ENCODE peak calls at places on chromosomes 5 and 9, in ten cellular contexts. J is mucosa of descending colon, K is RWPE2, H is GM12878, S is psoas muscle, R is PC-3, P is HCT116, E is upper lobe of right lung, Q is HepG2, G is heart left ventricle. F is an unnamed sample.

GRCh38 chr9:120348951-120349429 is 231.0 kb downstream of the CDK5RAP2 start:
- ATAC-seq in E (peak), R (peak), G (peak), K (peak), J (peak), H (peak), P (peak), Q (peak), S (peak), F (no peak)

GRCh38 chr9:84874583-84874982 is 205.1 kb downstream of the NTRK2 start:
- ATAC-seq in S (no peak), G (no peak), P (no peak), K (no peak), R (no peak), H (peak), J (no peak), Q (no peak), E (peak), F (peak)

GRCh38 chr9:81035171-81035570 is 654.2 kb downstream of the TLE1 start:
- ATAC-seq in P (no peak), R (no peak), J (no peak), S (no peak), E (no peak), K (peak), G (no peak), H (no peak), Q (no peak), F (no peak)

GRCh38 chr5:112411903-112412302 is 7.2 kb downstream of the EPB41L4A start:
- ATAC-seq in H (no peak), P (no peak), J (no peak), E (peak), Q (no peak), K (no peak), S (no peak), R (no peak), G (peak), F (no peak)

GRCh38 chr9:109401169-109401989 is 80.5 kb upstream of the EPB41L4B start:
- ATAC-seq in R (peak), H (peak), J (peak), Q (peak), G (peak), K (peak), E (peak), P (peak), S (peak), F (no peak)

GRCh38 chr9:122376791-122377190 is 6.0 kb downstream of the PTGS1 start:
- ATAC-seq in S (no peak), Q (no peak), H (no peak), J (no peak), G (no peak), K (no peak), E (no peak), R (no peak), P (no peak), F (no peak)

GRCh38 chr9:133682961-133683493 is 46.9 kb downstream of the DBH start:
- ATAC-seq in G (peak), S (no peak), P (no peak), J (no peak), R (no peak), Q (no peak), E (no peak), H (no peak), K (no peak), F (no peak)

GRCh38 chr9:109064963-109065701 is 51.8 kb upstream of the CTNNAL1 start:
- ATAC-seq in H (no peak), G (no peak), J (no peak), S (no peak), E (no peak), Q (no peak), K (peak), P (peak), R (peak), F (no peak)

GRCh38 chr9:124239249-124240073 is 18.3 kb upstream of the NEK6 start:
- ATAC-seq in J (no peak), H (peak), G (peak), Q (no peak), R (no peak), K (no peak), S (no peak), E (peak), P (no peak), F (peak)

GRCh38 chr5:83844320-83845068 is 123.8 kb upstream of the HAPLN1 start:
- ATAC-seq in S (no peak), J (peak), G (peak), E (peak), K (peak), H (peak), R (peak), P (no peak), Q (peak), F (peak)

GRCh38 chr5:59401637-59402036 is 491.9 kb downstream of the PDE4D start:
- ATAC-seq in S (peak), H (no peak), Q (no peak), G (no peak), R (peak), P (no peak), E (no peak), K (no peak), J (peak), F (no peak)

GRCh38 chr5:53167836-53168235 is 58.3 kb upstream of the MOCS2 start:
- ATAC-seq in K (no peak), Q (no peak), H (no peak), J (peak), R (no peak), S (peak), P (no peak), E (peak), G (peak), F (peak)

GRCh38 chr9:71812385-71812784 is 44.1 kb upstream of the CEMIP2 start:
- ATAC-seq in H (no peak), S (peak), R (no peak), Q (peak), K (no peak), P (no peak), E (no peak), J (no peak), G (peak), F (peak)

GRCh38 chr9:135345775-135346433 is 133.7 kb upstream of the PPP1R26 start:
- ATAC-seq in P (no peak), K (no peak), E (no peak), J (no peak), S (no peak), Q (no peak), G (no peak), R (no peak), H (no peak), F (no peak)

GRCh38 chr5:34695275-34696032 is 39.3 kb downstream of the RAI14 start:
- ATAC-seq in S (no peak), E (no peak), H (peak), R (peak), Q (no peak), K (no peak), P (no peak), J (peak), G (peak), F (no peak)

GRCh38 chr9:7089794-7090193 is 332.0 kb downstream of the KDM4C start:
- ATAC-seq in H (peak), G (peak), Q (no peak), E (no peak), P (no peak), R (no peak), S (no peak), K (no peak), J (no peak), F (no peak)

GRCh38 chr5:40559306-40559705 is 120.4 kb upstream of the PTGER4 start:
- ATAC-seq in K (no peak), Q (no peak), R (no peak), S (no peak), P (no peak), G (no peak), J (no peak), E (no peak), H (no peak), F (no peak)

GRCh38 chr5:151780348-151780747 is 8.6 kb downstream of the G3BP1 start:
- ATAC-seq in Q (no peak), J (no peak), G (no peak), K (no peak), E (no peak), P (no peak), S (no peak), H (peak), R (no peak), F (no peak)

GRCh38 chr9:121737481-121737931 is 86.1 kb downstream of the DAB2IP start:
- ATAC-seq in R (no peak), G (no peak), S (no peak), P (no peak), J (no peak), Q (peak), H (no peak), K (no peak), E (no peak), F (no peak)

GRCh38 chr9:134297082-134297415 is 29.2 kb upstream of the RXRA start:
- ATAC-seq in R (no peak), Q (no peak), P (no peak), S (no peak), K (no peak), G (no peak), J (no peak), E (no peak), H (no peak), F (no peak)

GRCh38 chr5:143177263-143177994 is 226.1 kb downstream of the NR3C1 start:
- ATAC-seq in J (no peak), K (peak), P (no peak), R (peak), Q (no peak), G (peak), E (peak), H (no peak), S (peak), F (no peak)

GRCh38 chr5:170470808-170471404 is 32.9 kb upstream of the KCNIP1 start:
- ATAC-seq in P (no peak), S (no peak), H (no peak), E (no peak), G (no peak), K (no peak), Q (no peak), R (no peak), J (no peak), F (no peak)

GRCh38 chr5:35372482-35372881 is 142.2 kb upstream of the PRLR start:
- ATAC-seq in Q (no peak), J (peak), R (no peak), G (no peak), E (no peak), P (no peak), H (no peak), S (no peak), K (no peak), F (no peak)

GRCh38 chr9:27395484-27395921 is 98.6 kb upstream of the EQTN start:
- ATAC-seq in K (peak), E (no peak), S (no peak), Q (no peak), G (peak), H (no peak), J (peak), P (no peak), R (no peak), F (no peak)

GRCh38 chr9:97293207-97293721 is 14.2 kb upstream of the CCDC180 start:
- ATAC-seq in E (peak), S (peak), P (no peak), J (no peak), R (peak), Q (peak), H (no peak), G (peak), K (no peak), F (peak)

GRCh38 chr5:15034379-15034778 is 162.8 kb upstream of the ANKH start:
- ATAC-seq in H (no peak), J (no peak), E (no peak), Q (no peak), P (no peak), K (no peak), S (no peak), R (no peak), G (no peak), F (no peak)

GRCh38 chr9:78967557-78968212 is 604.1 kb upstream of the TLE4 start:
- ATAC-seq in P (no peak), R (no peak), H (no peak), E (no peak), S (no peak), J (no peak), Q (no peak), G (no peak), K (peak), F (no peak)

GRCh38 chr9:127393680-127394079 is 3.3 kb upstream of the SLC2A8 start:
- ATAC-seq in S (no peak), H (no peak), J (no peak), Q (no peak), K (no peak), E (no peak), P (no peak), G (no peak), R (no peak), F (no peak)

GRCh38 chr9:135017916-135018915 is 69.3 kb upstream of the OLFM1 start:
- ATAC-seq in P (no peak), R (no peak), E (no peak), H (no peak), S (no peak), K (no peak), J (no peak), G (no peak), Q (no peak), F (no peak)

GRCh38 chr9:83800236-83801033 is 17.1 kb downstream of the GKAP1 start:
- ATAC-seq in S (no peak), J (no peak), Q (no peak), P (no peak), R (no peak), G (no peak), K (no peak), H (no peak), E (no peak), F (no peak)

GRCh38 chr5:53438486-53439472 is 41.6 kb upstream of the FST start:
- ATAC-seq in P (no peak), E (no peak), J (no peak), H (peak), R (peak), S (no peak), Q (no peak), K (peak), G (no peak), F (peak)

GRCh38 chr9:119556129-119556875 is 187.1 kb upstream of the BRINP1 start:
- ATAC-seq in G (peak), P (peak), J (peak), R (peak), Q (peak), S (peak), E (peak), K (peak), H (peak), F (peak)

GRCh38 chr5:156093024-156093423 is 233.9 kb upstream of the SGCD start:
- ATAC-seq in R (no peak), H (no peak), E (no peak), P (no peak), K (no peak), S (no peak), G (no peak), J (no peak), Q (no peak), F (no peak)

GRCh38 chr5:113546711-113547159 is 33.2 kb downstream of the YTHDC2 start:
- ATAC-seq in H (peak), P (no peak), K (peak), J (peak), R (peak), G (no peak), S (no peak), E (no peak), Q (no peak), F (peak)

GRCh38 chr9:73380411-73380810 is 228.7 kb downstream of the ANXA1 start:
- ATAC-seq in R (no peak), P (no peak), Q (no peak), K (no peak), J (no peak), G (no peak), S (no peak), E (no peak), H (no peak), F (no peak)

GRCh38 chr5:169656125-169656990 is 19.3 kb downstream of the DOCK2 start:
- ATAC-seq in J (no peak), Q (no peak), E (peak), R (no peak), G (no peak), P (no peak), S (no peak), K (no peak), H (peak), F (no peak)

GRCh38 chr5:140794594-140795258 is at the start of gene PCDHA2:
- ATAC-seq in S (no peak), R (no peak), G (no peak), K (no peak), J (no peak), Q (no peak), P (no peak), H (no peak), E (no peak), F (no peak)

GRCh38 chr5:140800816-140801493 is at the start of gene PCDHA3:
- ATAC-seq in J (no peak), E (no peak), P (no peak), R (no peak), G (no peak), S (no peak), Q (no peak), K (no peak), H (no peak), F (no peak)

GRCh38 chr5:140791111-140791510 is 3.5 kb upstream of the PCDHA2 start:
- ATAC-seq in G (no peak), K (no peak), E (no peak), R (no peak), S (no peak), P (no peak), Q (no peak), H (no peak), J (no peak), F (no peak)

GRCh38 chr5:140796718-140797095 is 2.1 kb downstream of the PCDHA2 start:
- ATAC-seq in K (no peak), Q (no peak), E (no peak), S (no peak), P (no peak), R (no peak), H (no peak), J (no peak), G (no peak), F (no peak)

DNA sequence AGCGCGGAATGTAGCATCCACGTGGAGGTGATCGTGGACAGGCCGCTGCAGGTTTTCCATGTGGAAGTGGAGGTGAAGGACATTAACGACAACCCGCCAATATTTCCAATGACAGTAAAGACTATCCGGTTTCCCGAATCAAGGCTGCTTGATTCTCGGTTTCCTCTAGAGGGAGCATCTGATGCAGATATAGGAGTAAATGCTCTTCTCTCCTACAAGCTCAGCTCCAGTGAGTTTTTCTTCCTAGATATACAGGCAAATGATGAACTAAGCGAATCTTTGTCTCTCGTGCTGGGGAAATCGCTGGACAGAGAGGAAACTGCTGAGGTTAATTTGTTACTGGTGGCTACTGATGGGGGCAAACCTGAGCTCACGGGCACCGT is 598 bp downstream of the PCDHA2 start:
- ATAC-seq in J (no peak), G (no peak), P (no peak), S (no peak), H (no peak), E (no peak), R (no peak), Q (peak), K (no peak), F (no peak)
- TF ChIP-seq CTCF in J (no peak), G (no peak), P (peak), S (no peak), H (peak), E (peak), R (no peak), Q (no peak), K (peak), F (no peak)

GRCh38 chr5:95818181-95819147 is 4.1 kb downstream of the GLRX start:
- ATAC-seq in P (no peak), J (peak), E (peak), R (no peak), S (peak), H (peak), K (no peak), G (peak), Q (no peak), F (no peak)
- H3K4me3 ChIP-seq in P (no peak), J (no peak), E (peak), R (peak), S (peak), H (peak), K (no peak), G (peak), Q (peak), F (no peak)

GRCh38 chr5:13919087-13919486 is 25.4 kb downstream of the DNAH5 start:
- ATAC-seq in P (no peak), H (no peak), E (no peak), S (no peak), Q (no peak), K (no peak), R (no peak), G (no peak), J (no peak), F (no peak)
- TF ChIP-seq CTCF in P (no peak), H (no peak), E (no peak), S (no peak), Q (no peak), K (no peak), R (no peak), G (no peak), J (no peak), F (no peak)

GRCh38 chr5:80654391-80655230 is at the start of the genes DHFR and MSH3:
- ATAC-seq in H (peak), K (peak), G (peak), E (peak), P (peak), J (peak), Q (peak), R (peak), S (peak), F (peak)
- H3K4me3 ChIP-seq in H (peak), K (peak), G (peak), E (peak), P (peak), J (peak), Q (peak), R (peak), S (peak), F (peak)

GRCh38 chr5:78984020-78984610 is 995 bp downstream of the ARSB start:
- ATAC-seq in P (peak), S (no peak), E (no peak), H (peak), R (peak), Q (no peak), G (no peak), J (no peak), K (peak), F (no peak)

GRCh38 chr5:78979899-78980298 is 5.2 kb downstream of the ARSB start:
- ATAC-seq in S (no peak), P (no peak), R (no peak), Q (no peak), K (no peak), H (peak), E (no peak), G (no peak), J (no peak), F (no peak)

GRCh38 chr5:78975035-78975434 is 10.1 kb downstream of the ARSB start:
- ATAC-seq in P (no peak), H (no peak), E (no peak), J (no peak), R (no peak), K (no peak), S (no peak), Q (no peak), G (no peak), F (no peak)

GRCh38 chr5:78983601-78984000 is 1.5 kb downstream of the ARSB start:
- ATAC-seq in P (no peak), S (no peak), G (no peak), Q (no peak), E (no peak), H (peak), K (no peak), R (no peak), J (no peak), F (no peak)

GRCh38 chr5:78979117-78979742 is 5.9 kb downstream of the ARSB start:
- ATAC-seq in G (no peak), Q (peak), S (no peak), H (peak), R (no peak), P (no peak), K (no peak), J (peak), E (no peak), F (no peak)
- TF ChIP-seq CTCF in G (no peak), Q (no peak), S (no peak), H (no peak), R (no peak), P (no peak), K (no peak), J (no peak), E (no peak), F (no peak)

DNA sequence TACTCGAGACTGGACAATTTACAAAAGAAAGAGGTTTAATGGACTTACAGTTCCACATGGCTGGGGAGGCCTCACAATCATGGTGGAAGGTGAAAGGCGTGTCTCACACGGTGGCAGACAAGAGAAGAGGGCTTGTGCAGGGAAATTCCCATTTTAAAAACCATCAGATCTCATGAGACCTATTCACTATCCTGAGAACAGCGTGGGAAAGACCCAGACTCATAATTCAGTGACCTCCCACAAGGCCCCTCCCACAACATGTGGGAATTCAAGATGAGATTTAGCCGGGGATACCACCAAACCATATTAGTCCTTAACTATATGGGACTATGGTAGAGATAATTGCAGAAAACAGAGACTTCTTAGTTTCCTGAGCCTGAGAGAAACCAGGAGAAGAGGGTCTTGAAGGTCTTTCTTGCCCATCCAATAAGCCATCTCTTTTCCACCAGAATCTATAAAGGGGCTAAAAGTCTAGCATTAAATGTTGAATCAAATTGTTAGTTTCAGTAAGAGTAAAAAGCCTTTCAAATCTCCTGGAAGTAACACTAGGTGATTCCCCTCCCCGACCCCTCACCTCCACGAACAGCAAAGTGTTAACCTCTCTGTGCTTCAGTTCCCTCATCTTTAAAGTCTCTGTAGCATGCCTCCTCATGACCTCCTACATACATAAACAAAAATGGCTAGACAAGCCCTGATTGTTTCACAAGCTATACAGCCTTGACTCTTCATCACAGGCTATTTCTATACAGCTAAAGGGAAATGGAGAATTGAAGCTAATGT is 259.1 kb downstream of the TMEM167A start:
- ATAC-seq in H (peak), S (no peak), R (no peak), P (no peak), Q (no peak), K (no peak), J (no peak), G (no peak), E (no peak), F (no peak)
- H3K4me3 ChIP-seq in H (no peak), S (no peak), R (no peak), P (no peak), Q (no peak), K (no peak), J (no peak), G (no peak), E (no peak), F (no peak)

F was measured in gastroesophageal sphincter.